ENCODE peak calls at places on chromosomes 12 and 14, in five cellular contexts. Q, M, K, T and F are unnamed samples.

GRCh38 chr14:71247106-71247505 is 339.8 kb downstream of the PCNX1 start:
- DNase-seq in Q (no peak), M (no peak), K (no peak), T (no peak), F (no peak)

GRCh38 chr12:109393437-109394345 is 46.0 kb downstream of the MYO1H start:
- DNase-seq in Q (peak; percentile 67), M (peak; percentile 74), K (peak; percentile 68), T (peak; percentile 11), F (peak; percentile 51)

GRCh38 chr12:118052324-118053070 is 8.5 kb downstream of the WSB2 start:
- DNase-seq in Q (no peak), M (peak; percentile 38), K (peak; percentile 97), T (peak; percentile 83), F (peak; percentile 44)

GRCh38 chr12:1796515-1797010 is 23.8 kb upstream of the LRTM2 start:
- DNase-seq in Q (no peak), M (no peak), K (no peak), T (no peak), F (peak; percentile 65)

GRCh38 chr12:120055231-120055630 is 61.3 kb downstream of the RAB35 start:
- DNase-seq in Q (no peak), M (peak; percentile 9), K (peak; percentile 73), T (no peak), F (no peak)

GRCh38 chr12:115456946-115457689 is 773.1 kb upstream of the TBX3 start:
- DNase-seq in Q (peak; percentile 67), M (no peak), K (peak; percentile 20), T (no peak), F (no peak)

GRCh38 chr12:112133418-112133817 is 8.1 kb downstream of the TRAFD1 start:
- DNase-seq in Q (no peak), M (no peak), K (no peak), T (no peak), F (no peak)

GRCh38 chr14:21840765-21841164 is 167.1 kb upstream of the OR4E1 start:
- DNase-seq in Q (peak; percentile 44), M (peak; percentile 63), K (peak; percentile 7), T (no peak), F (no peak)

GRCh38 chr12:84842406-84843013 is 70.1 kb downstream of the SLC6A15 start:
- DNase-seq in Q (peak; percentile 39), M (peak; percentile 64), K (peak; percentile 59), T (no peak), F (peak; percentile 2)

GRCh38 chr12:96454396-96454795 is 35.0 kb upstream of the CFAP54 start:
- DNase-seq in Q (no peak), M (no peak), K (no peak), T (no peak), F (no peak)

GRCh38 chr14:100045687-100046344 is 19.4 kb upstream of the EVL start:
- DNase-seq in Q (peak; percentile 32), M (no peak), K (no peak), T (no peak), F (no peak)

GRCh38 chr12:2490746-2491145 is 304.0 kb upstream of the FKBP4 start:
- DNase-seq in Q (no peak), M (peak; percentile 19), K (no peak), T (no peak), F (no peak)

GRCh38 chr14:61752626-61753025 is 9.6 kb upstream of the SNAPC1 start:
- DNase-seq in Q (no peak), M (no peak), K (no peak), T (no peak), F (no peak)

GRCh38 chr14:56962431-56962830 is 152.2 kb upstream of the OTX2 start:
- DNase-seq in Q (no peak), M (no peak), K (no peak), T (no peak), F (no peak)

GRCh38 chr12:68899251-68899771 is 33.7 kb downstream of the CPM start:
- DNase-seq in Q (no peak), M (peak; percentile 61), K (peak; percentile 84), T (peak; percentile 13), F (no peak)

GRCh38 chr14:81436296-81437138 is 36.4 kb upstream of the STON2 start:
- DNase-seq in Q (peak; percentile 96), M (peak; percentile 88), K (peak; percentile 81), T (peak; percentile 65), F (peak; percentile 38)

GRCh38 chr14:53386359-53386758 is 233.2 kb upstream of the DDHD1 start:
- DNase-seq in Q (no peak), M (no peak), K (no peak), T (no peak), F (no peak)

GRCh38 chr12:59657266-59657665 is 61.4 kb downstream of the SLC16A7 start:
- DNase-seq in Q (no peak), M (no peak), K (no peak), T (no peak), F (no peak)

GRCh38 chr12:75480469-75480949 is at the start of gene GLIPR1:
- DNase-seq in Q (peak; percentile 4), M (peak; percentile 84), K (peak; percentile 95), T (peak; percentile 65), F (peak; percentile 86)

GRCh38 chr14:104426771-104427125 is 152.8 kb upstream of the C14orf180 start:
- DNase-seq in Q (no peak), M (no peak), K (no peak), T (no peak), F (no peak)
- TF ChIP-seq CTCF in Q (no peak), M (no peak), K (no peak), T (no peak), F (no peak)

DNA sequence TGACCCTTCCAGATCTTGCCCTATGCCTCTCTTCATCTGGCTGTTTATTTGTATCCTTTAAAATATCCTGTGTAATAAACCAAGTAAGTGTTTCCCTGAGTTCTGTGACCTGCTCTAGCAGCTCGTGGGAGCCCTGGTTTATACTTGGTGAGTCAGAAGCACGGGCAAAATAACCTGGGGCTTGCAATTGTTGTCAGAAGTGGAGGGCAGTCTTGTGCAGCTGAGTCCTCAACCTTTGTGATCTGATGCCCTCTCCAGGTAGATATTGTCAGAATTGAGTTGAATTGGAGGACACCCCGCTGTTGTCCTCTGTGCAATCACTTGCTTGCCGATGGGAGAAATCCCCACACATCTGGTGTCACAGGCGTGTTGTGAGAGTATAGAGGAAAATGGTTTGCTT is 62.5 kb upstream of the PRICKLE1 start:
- DNase-seq in Q (no peak), M (no peak), K (peak; percentile 42), T (no peak), F (no peak)
- TF ChIP-seq CTCF in Q (no peak), M (no peak), K (no peak), T (no peak), F (no peak)

GRCh38 chr14:35534130-35534883 is at the start of gene INSM2:
- DNase-seq in Q (peak; percentile 25), M (peak; percentile 17), K (peak; percentile 51), T (no peak), F (peak; percentile 15)
- TF ChIP-seq CTCF in Q (peak; percentile 39), M (no peak), K (no peak), T (no peak), F (no peak)

GRCh38 chr12:116697305-116698130 is 40.4 kb downstream of the SPRING1 start:
- DNase-seq in Q (peak; percentile 84), M (peak; percentile 53), K (peak; percentile 33), T (peak; percentile 35), F (peak; percentile 44)
- TF ChIP-seq CTCF in Q (peak; percentile 64), M (peak; percentile 44), K (no peak), T (no peak), F (no peak)

GRCh38 chr12:10021342-10021741 is 9.1 kb upstream of the CLEC9A start:
- DNase-seq in Q (no peak), M (no peak), K (no peak), T (no peak), F (no peak)

GRCh38 chr12:10018390-10018789 is 8.0 kb downstream of the CLEC12B start:
- DNase-seq in Q (no peak), M (no peak), K (no peak), T (no peak), F (no peak)

GRCh38 chr12:10012630-10013330 is 2.4 kb downstream of the CLEC12B start:
- DNase-seq in Q (no peak), M (no peak), K (no peak), T (no peak), F (no peak)

GRCh38 chr12:10016881-10017280 is 6.5 kb downstream of the CLEC12B start:
- DNase-seq in Q (no peak), M (peak; percentile 21), K (peak; percentile 37), T (no peak), F (no peak)

GRCh38 chr12:10015450-10015849 is 5.0 kb downstream of the CLEC12B start:
- DNase-seq in Q (no peak), M (no peak), K (no peak), T (no peak), F (no peak)
- TF ChIP-seq CTCF in Q (no peak), M (no peak), K (no peak), T (no peak), F (no peak)